ENCODE peak calls at places on chromosomes 5 and 9, in eight cellular contexts. T, U, H, C, X, K, E and W are unnamed samples. For H3K4me1, the result is how much of the 10 kb centered on the place peaks cover.

GRCh38 chr5:1310118-1310517 is 15.2 kb upstream of the TERT start:
- DNase-seq in T (no peak), U (no peak), H (no peak), C (peak), X (no peak), K (no peak), E (no peak), W (no peak)

GRCh38 chr5:142492781-142493281 is 168.0 kb upstream of the SPRY4 start:
- DNase-seq in T (no peak), U (peak), H (no peak), C (no peak), X (no peak), K (no peak), E (no peak), W (no peak)

GRCh38 chr9:76877961-76878360 is 28.0 kb downstream of the PRUNE2 start:
- DNase-seq in T (no peak), U (no peak), H (no peak), C (no peak), X (no peak), K (no peak), E (no peak), W (no peak)

GRCh38 chr5:106584268-106584667 is 1086.5 kb downstream of the EFNA5 start:
- DNase-seq in T (no peak), U (no peak), H (no peak), C (no peak), X (no peak), K (no peak), E (no peak), W (no peak)

GRCh38 chr5:171367424-171368370 is 20.0 kb upstream of the NPM1 start:
- DNase-seq in T (no peak), U (no peak), H (no peak), C (peak), X (no peak), K (no peak), E (no peak), W (peak)

GRCh38 chr5:94407023-94407422 is 211.4 kb downstream of the KIAA0825 start:
- DNase-seq in T (no peak), U (no peak), H (no peak), C (no peak), X (no peak), K (no peak), E (no peak), W (no peak)

GRCh38 chr5:178416919-178417318 is 173.3 kb downstream of the COL23A1 start:
- DNase-seq in T (peak), U (no peak), H (no peak), C (no peak), X (peak), K (peak), E (no peak), W (no peak)

GRCh38 chr5:150628936-150629485 is 11.4 kb upstream of the SYNPO start:
- DNase-seq in T (no peak), U (no peak), H (no peak), C (no peak), X (no peak), K (no peak), E (no peak), W (no peak)

GRCh38 chr5:30849801-30850370 is 343.6 kb upstream of the CDH6 start:
- DNase-seq in T (peak), U (peak), H (no peak), C (no peak), X (no peak), K (no peak), E (no peak), W (no peak)

GRCh38 chr9:128771094-128771721 is 519 bp downstream of the ZER1 start:
- DNase-seq in T (no peak), U (peak), H (peak), C (no peak), X (no peak), K (peak), E (no peak), W (peak)

GRCh38 chr5:62083661-62084060 is 222.3 kb upstream of the KIF2A start:
- DNase-seq in T (no peak), U (no peak), H (no peak), C (no peak), X (no peak), K (no peak), E (no peak), W (no peak)

GRCh38 chr5:146105477-146105876 is at the start of gene PLAC8L1:
- DNase-seq in T (no peak), U (no peak), H (no peak), C (no peak), X (no peak), K (no peak), E (no peak), W (no peak)

GRCh38 chr5:157459715-157460599 is at the start of gene NIPAL4:
- DNase-seq in T (peak), U (no peak), H (no peak), C (peak), X (peak), K (no peak), E (peak), W (peak)

GRCh38 chr9:133842721-133843227 is 104.6 kb upstream of the SARDH start:
- DNase-seq in T (no peak), U (no peak), H (no peak), C (no peak), X (no peak), K (no peak), E (no peak), W (no peak)

GRCh38 chr5:169873642-169874041 is 106.7 kb downstream of the INSYN2B start:
- DNase-seq in T (no peak), U (no peak), H (no peak), C (no peak), X (peak), K (no peak), E (peak), W (peak)

GRCh38 chr5:66540078-66540477 is 56.1 kb upstream of the MAST4 start:
- DNase-seq in T (no peak), U (no peak), H (no peak), C (no peak), X (no peak), K (no peak), E (no peak), W (no peak)

GRCh38 chr9:106653111-106653697 is 209.8 kb upstream of the ZNF462 start:
- DNase-seq in T (no peak), U (no peak), H (no peak), C (no peak), X (no peak), K (no peak), E (no peak), W (no peak)

GRCh38 chr9:83642784-83643183 is 19.8 kb downstream of the IDNK start:
- DNase-seq in T (no peak), U (no peak), H (no peak), C (no peak), X (no peak), K (no peak), E (no peak), W (no peak)

GRCh38 chr9:134571946-134572914 is 69.4 kb upstream of the COL5A1 start:
- DNase-seq in T (no peak), U (no peak), H (no peak), C (no peak), X (peak), K (no peak), E (peak), W (no peak)

DNA sequence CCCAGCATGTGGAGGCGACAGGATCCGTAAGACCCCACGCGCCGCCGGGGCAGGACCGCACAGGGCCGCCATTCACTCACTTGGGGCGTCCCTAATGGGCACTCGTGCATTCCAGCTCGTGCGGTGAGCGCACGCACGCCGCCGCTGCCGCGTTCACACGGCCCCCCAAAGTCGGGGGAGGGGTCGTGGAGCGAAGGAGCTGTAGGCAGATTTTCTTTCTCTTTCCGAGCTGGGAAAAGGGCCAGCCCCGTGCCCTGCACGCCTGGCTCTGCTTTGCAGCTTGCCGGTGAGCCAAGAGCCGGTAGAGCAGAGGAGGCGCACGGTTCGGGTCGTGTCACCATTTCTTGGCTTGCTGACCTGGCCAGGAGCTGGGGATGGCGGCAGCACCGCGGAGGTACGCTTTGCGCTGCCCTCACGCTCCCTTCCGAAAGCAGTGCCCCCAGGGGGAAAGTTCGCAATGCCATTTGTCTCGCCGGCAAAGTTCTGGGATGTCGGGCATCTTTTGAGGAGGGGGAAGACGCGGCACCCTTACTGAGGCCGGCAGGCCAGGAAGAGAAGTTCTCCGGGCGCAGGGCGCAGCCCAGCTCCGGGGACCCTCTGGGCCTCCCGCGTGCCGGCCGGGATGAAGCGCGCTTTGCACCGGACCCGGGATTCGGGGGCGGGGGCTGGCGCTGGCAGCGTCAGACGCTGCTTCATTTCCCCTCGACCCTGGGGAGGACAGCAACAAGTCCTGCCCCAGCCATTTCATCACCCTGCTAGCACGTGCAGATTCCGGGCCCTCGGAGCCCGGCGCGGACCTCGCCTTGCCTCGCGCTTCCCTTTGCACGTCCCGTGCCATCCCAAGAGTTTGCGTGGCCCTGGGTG is 898 bp downstream of the STC2 start:
- DNase-seq in T (peak), U (peak), H (no peak), C (peak), X (no peak), K (no peak), E (no peak), W (no peak)
- H3K4me1 ChIP-seq in T (under half), U (under half), H (under half), C (under half), X (half or more), K (under half), E (under half), W (under half)

GRCh38 chr5:154038604-154039457 is at the start of the genes FAM114A2 and MFAP3:
- DNase-seq in T (peak), U (peak), H (peak), C (peak), X (peak), K (peak), E (peak), W (peak)
- TF ChIP-seq POLR2A in T (peak), U (peak), H (peak), C (peak), X (peak), K (peak), E (peak), W (peak)

GRCh38 chr5:180860887-180861822 is at the start of gene ZFP62:
- DNase-seq in T (peak), U (peak), H (peak), C (peak), X (peak), K (peak), E (peak), W (peak)
- TF ChIP-seq CTCF in T (no peak), U (no peak), H (no peak), C (no peak), X (no peak), K (no peak), E (no peak), W (no peak)

GRCh38 chr5:14153071-14153864 is 10.1 kb downstream of the TRIO start:
- DNase-seq in T (peak), U (no peak), H (no peak), C (no peak), X (no peak), K (no peak), E (no peak), W (no peak)
- H3K4me1 ChIP-seq in T (half or more), U (half or more), H (under half), C (half or more), X (half or more), K (under half), E (under half), W (under half)

GRCh38 chr9:33168941-33169544 is 1.9 kb upstream of the B4GALT1 start:
- DNase-seq in T (no peak), U (no peak), H (no peak), C (no peak), X (no peak), K (no peak), E (no peak), W (no peak)

GRCh38 chr9:33167949-33168535 is 906 bp upstream of the B4GALT1 start:
- DNase-seq in T (no peak), U (no peak), H (no peak), C (no peak), X (peak), K (no peak), E (peak), W (peak)

GRCh38 chr9:33166263-33167083 is 663 bp downstream of the B4GALT1 start:
- DNase-seq in T (no peak), U (peak), H (no peak), C (no peak), X (peak), K (peak), E (no peak), W (peak)

GRCh38 chr9:33165263-33166151 is 1.6 kb downstream of the B4GALT1 start:
- DNase-seq in T (peak), U (peak), H (peak), C (peak), X (peak), K (peak), E (peak), W (peak)

DNA sequence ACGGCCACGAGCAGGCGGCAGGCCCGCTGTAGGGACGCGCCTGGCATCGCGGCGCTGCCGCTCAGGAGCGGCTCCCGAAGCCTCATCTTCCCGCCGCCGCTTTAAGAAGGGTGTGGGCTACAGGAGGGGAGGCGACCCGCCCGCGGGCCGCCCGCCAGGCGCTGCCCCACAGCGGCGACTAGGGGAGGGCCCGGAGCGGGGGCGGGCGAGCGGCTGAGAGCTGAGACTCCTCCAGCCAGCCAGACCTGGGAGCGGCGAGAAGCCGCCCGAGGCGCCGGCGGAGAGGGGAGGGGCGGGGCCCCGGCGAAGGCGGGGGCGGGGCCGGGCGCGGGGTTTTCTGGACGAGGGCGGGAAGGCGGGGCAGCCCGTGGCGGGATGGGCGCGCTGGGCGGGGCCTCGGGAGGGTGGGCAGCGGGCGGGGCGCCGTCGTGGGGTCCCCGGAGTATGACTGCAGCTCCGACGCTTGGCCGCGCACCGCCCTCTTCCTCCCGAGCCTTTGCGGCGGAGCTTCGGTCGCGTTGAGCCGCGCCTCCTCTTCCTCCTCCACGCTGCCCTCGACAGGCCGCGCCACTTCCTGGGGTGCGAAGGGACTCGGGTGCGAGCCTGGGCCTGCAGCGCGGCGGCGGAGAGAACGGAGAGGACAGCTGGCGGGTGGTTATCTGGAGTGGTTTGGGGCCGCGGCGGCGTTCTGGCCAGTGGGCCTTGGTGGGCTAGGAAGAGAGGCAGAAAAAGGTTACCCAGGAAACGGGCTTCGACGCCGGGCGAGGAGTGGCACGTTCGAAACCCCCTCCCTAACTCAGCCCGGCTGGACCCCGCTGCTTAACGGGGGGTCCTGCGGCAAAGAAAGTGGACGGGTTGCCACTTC is at the start of gene B4GALT1:
- DNase-seq in T (peak), U (peak), H (peak), C (peak), X (peak), K (peak), E (peak), W (peak)
- TF ChIP-seq POLR2A in T (peak), U (peak), H (peak), C (peak), X (peak), K (peak), E (peak), W (peak)

GRCh38 chr9:123825337-123825736 is 104.6 kb downstream of the DENND1A start:
- DNase-seq in T (peak), U (no peak), H (no peak), C (no peak), X (no peak), K (no peak), E (no peak), W (no peak)
- TF ChIP-seq CTCF in T (no peak), U (no peak), H (no peak), C (no peak), X (no peak), K (no peak), E (no peak), W (no peak)

DNA sequence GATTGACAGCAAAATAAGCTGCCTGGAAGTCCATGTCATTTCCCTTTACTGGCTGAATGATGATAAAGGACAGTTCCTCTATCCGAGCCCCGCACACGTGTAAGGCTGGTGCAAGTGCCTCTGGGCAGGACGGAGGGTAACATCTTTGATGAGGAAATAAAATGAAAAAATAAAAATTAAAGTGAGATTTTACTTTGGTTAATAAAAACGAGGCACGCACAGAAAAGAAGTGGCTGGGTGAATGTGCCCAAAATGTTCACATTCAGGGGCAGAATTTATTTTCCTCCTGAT is 67.0 kb upstream of the ZNF618 start:
- DNase-seq in T (no peak), U (no peak), H (no peak), C (no peak), X (no peak), K (no peak), E (no peak), W (no peak)
- H3K4me1 ChIP-seq in T (under half), U (under half), H (under half), C (under half), X (under half), K (under half), E (under half), W (under half)

GRCh38 chr5:177332031-177332895 is 19.2 kb downstream of the LMAN2 start:
- DNase-seq in T (no peak), U (no peak), H (no peak), C (peak), X (no peak), K (no peak), E (no peak), W (no peak)

GRCh38 chr5:177329883-177330282 is 18.2 kb upstream of the MXD3 start:
- DNase-seq in T (no peak), U (no peak), H (no peak), C (peak), X (no peak), K (no peak), E (no peak), W (no peak)

GRCh38 chr5:177332896-177333260 is 18.6 kb downstream of the LMAN2 start:
- DNase-seq in T (no peak), U (no peak), H (no peak), C (peak), X (no peak), K (no peak), E (no peak), W (no peak)

GRCh38 chr5:177333420-177334154 is 17.9 kb downstream of the LMAN2 start:
- DNase-seq in T (no peak), U (no peak), H (no peak), C (peak), X (no peak), K (no peak), E (no peak), W (no peak)

DNA sequence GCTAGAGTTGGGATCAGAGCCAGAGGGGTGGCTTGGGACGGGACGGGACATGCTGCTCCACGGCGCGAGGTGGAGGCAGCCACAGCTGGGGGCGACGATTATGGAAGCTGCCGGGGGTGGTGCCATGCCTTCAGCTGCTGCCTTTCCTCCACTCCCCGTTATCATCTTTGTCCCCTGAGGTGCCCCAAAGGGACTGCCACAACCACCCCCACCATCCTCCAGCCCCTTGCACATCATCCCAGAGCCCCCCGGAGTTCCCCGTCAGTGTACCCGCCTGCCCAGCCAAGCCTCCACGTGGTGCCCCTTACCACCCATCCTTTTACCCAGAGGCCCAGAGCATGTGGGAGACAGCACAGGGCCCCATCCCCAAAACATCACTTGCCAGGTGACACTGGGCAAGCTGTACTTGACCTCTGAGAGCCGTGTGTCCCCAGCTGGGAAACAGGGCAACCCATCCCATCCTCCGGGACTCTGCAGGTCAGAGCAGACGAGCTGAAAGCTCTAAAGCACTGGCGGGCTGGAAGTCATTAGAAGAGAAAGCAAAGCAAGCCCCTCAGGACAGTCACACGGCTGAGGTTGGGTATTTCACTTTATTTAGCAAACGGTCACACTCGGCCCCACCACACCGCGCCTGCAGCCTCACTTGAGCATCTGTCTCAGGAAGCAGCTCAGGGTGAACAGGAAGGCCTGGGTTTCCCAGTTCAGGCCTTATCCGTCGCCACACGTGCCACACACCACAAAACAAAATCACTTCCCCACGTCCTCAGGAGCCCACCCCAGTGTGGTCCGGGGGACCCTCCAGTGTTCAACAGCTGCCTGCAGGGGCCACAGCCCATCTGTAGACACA is 19.5 kb upstream of the MXD3 start:
- DNase-seq in T (no peak), U (no peak), H (no peak), C (peak), X (no peak), K (no peak), E (no peak), W (no peak)
- TF ChIP-seq POLR2A in T (no peak), U (no peak), H (no peak), C (no peak), X (no peak), K (no peak), E (no peak), W (no peak)